ENCODE peak calls at places on chromosomes 4 and X, in ten cellular contexts. H is heart left ventricle, E is transverse colon, C is HCT116, A is suprapubic skin, Z is body of pancreas, W is tibial nerve, Y is stomach, U is endothelial cell of umbilical vein, J is ovary. I is an unnamed sample.

GRCh38 chr4:101019313-101019712 is 328.0 kb downstream of the PPP3CA start:
- DNase-seq in H (no peak), E (no peak), C (no peak), A (no peak), Z (no peak), W (no peak), Y (no peak), U (no peak), J (no peak), I (no peak)

GRCh38 chr4:11543710-11544109 is 115.0 kb upstream of the HS3ST1 start:
- DNase-seq in H (no peak), E (no peak), C (peak), A (no peak), Z (no peak), W (no peak), Y (no peak), U (peak), J (no peak), I (no peak)

GRCh38 chrX:110402091-110402854 is 43.6 kb downstream of the RTL9 start:
- DNase-seq in H (no peak), E (no peak), C (no peak), A (peak), Z (no peak), W (no peak), Y (no peak), U (no peak), J (no peak), I (peak)

GRCh38 chr4:8353912-8354453 is 84.4 kb downstream of the HTRA3 start:
- DNase-seq in H (no peak), E (peak), C (no peak), A (no peak), Z (no peak), W (no peak), Y (no peak), U (no peak), J (no peak), I (no peak)

GRCh38 chr4:153326513-153326912 is 18.0 kb upstream of the MND1 start:
- DNase-seq in H (no peak), E (peak), C (peak), A (no peak), Z (no peak), W (no peak), Y (peak), U (peak), J (no peak), I (no peak)

GRCh38 chrX:68462653-68463052 is 29.4 kb upstream of the OPHN1 start:
- DNase-seq in H (no peak), E (no peak), C (peak), A (no peak), Z (peak), W (no peak), Y (no peak), U (peak), J (no peak), I (no peak)

GRCh38 chrX:68697036-68697435 is 49.6 kb downstream of the STARD8 start:
- DNase-seq in H (no peak), E (no peak), C (no peak), A (no peak), Z (no peak), W (no peak), Y (no peak), U (peak), J (no peak), I (no peak)

GRCh38 chrX:38375888-38376287 is 23.5 kb downstream of the OTC start:
- DNase-seq in H (no peak), E (no peak), C (peak), A (no peak), Z (no peak), W (no peak), Y (no peak), U (peak), J (no peak), I (no peak)

GRCh38 chrX:149010899-149011224 is 494.2 kb downstream of the IDS start:
- DNase-seq in H (no peak), E (no peak), C (no peak), A (no peak), Z (no peak), W (no peak), Y (no peak), U (no peak), J (no peak), I (no peak)

GRCh38 chrX:149860445-149860844 is 20.5 kb upstream of the MAGEA8 start:
- DNase-seq in H (no peak), E (no peak), C (no peak), A (no peak), Z (no peak), W (no peak), Y (no peak), U (no peak), J (no peak), I (no peak)

GRCh38 chr4:179195887-179196286 is 1753.7 kb upstream of the AGA start:
- DNase-seq in H (no peak), E (no peak), C (no peak), A (no peak), Z (no peak), W (no peak), Y (no peak), U (no peak), J (no peak), I (no peak)

GRCh38 chr4:140238353-140239041 is 84.5 kb upstream of the MAML3 start:
- DNase-seq in H (peak), E (peak), C (no peak), A (peak), Z (peak), W (peak), Y (peak), U (peak), J (peak), I (peak)

GRCh38 chr4:140296335-140296753 is 77.1 kb upstream of the SCOC start:
- DNase-seq in H (peak), E (peak), C (peak), A (peak), Z (peak), W (peak), Y (peak), U (peak), J (peak), I (peak)

GRCh38 chr4:92304073-92304472 is 307 bp downstream of the GRID2 start:
- DNase-seq in H (no peak), E (no peak), C (no peak), A (no peak), Z (no peak), W (no peak), Y (no peak), U (no peak), J (no peak), I (no peak)

GRCh38 chrX:146863566-146863965 is 49.0 kb upstream of the CXorf51A start:
- DNase-seq in H (no peak), E (no peak), C (no peak), A (no peak), Z (no peak), W (no peak), Y (no peak), U (no peak), J (no peak), I (no peak)

GRCh38 chr4:54099287-54099958 is 540 bp upstream of the GSX2 start:
- DNase-seq in H (no peak), E (no peak), C (no peak), A (no peak), Z (no peak), W (no peak), Y (no peak), U (no peak), J (no peak), I (no peak)

GRCh38 chr4:163603246-163603645 is 108.8 kb downstream of the TMA16 start:
- DNase-seq in H (no peak), E (no peak), C (no peak), A (no peak), Z (no peak), W (no peak), Y (no peak), U (no peak), J (no peak), I (no peak)

GRCh38 chr4:60724623-60725022 is 475.5 kb upstream of the ADGRL3 start:
- DNase-seq in H (peak), E (no peak), C (no peak), A (no peak), Z (no peak), W (no peak), Y (no peak), U (no peak), J (no peak), I (no peak)

GRCh38 chrX:148024425-148025148 is 43.5 kb downstream of the FMR1NB start:
- DNase-seq in H (no peak), E (no peak), C (no peak), A (no peak), Z (no peak), W (no peak), Y (no peak), U (no peak), J (no peak), I (no peak)

GRCh38 chr4:165203541-165204461 is 3.6 kb upstream of the KLHL2 start:
- DNase-seq in H (no peak), E (no peak), C (no peak), A (no peak), Z (no peak), W (no peak), Y (no peak), U (no peak), J (no peak), I (no peak)

GRCh38 chr4:168710353-168710946 is 213.6 kb downstream of the PALLD start:
- DNase-seq in H (no peak), E (peak), C (peak), A (no peak), Z (peak), W (no peak), Y (peak), U (peak), J (peak), I (peak)

GRCh38 chrX:136725446-136726104 is 55.2 kb downstream of the ARHGEF6 start:
- DNase-seq in H (no peak), E (no peak), C (no peak), A (no peak), Z (no peak), W (no peak), Y (no peak), U (peak), J (no peak), I (peak)

GRCh38 chr4:16284050-16284449 is 57.8 kb upstream of the TAPT1 start:
- DNase-seq in H (no peak), E (no peak), C (no peak), A (no peak), Z (no peak), W (no peak), Y (no peak), U (no peak), J (no peak), I (no peak)

GRCh38 chr4:145099653-145100052 is 1.5 kb downstream of the ABCE1 start:
- DNase-seq in H (no peak), E (no peak), C (no peak), A (no peak), Z (no peak), W (no peak), Y (no peak), U (peak), J (no peak), I (no peak)

GRCh38 chr4:26753642-26754041 is 107.0 kb upstream of the STIM2 start:
- DNase-seq in H (peak), E (no peak), C (no peak), A (no peak), Z (no peak), W (no peak), Y (no peak), U (no peak), J (no peak), I (peak)

GRCh38 chr4:57110635-57111546 is 706 bp upstream of the IGFBP7 start:
- DNase-seq in H (peak), E (peak), C (no peak), A (no peak), Z (peak), W (peak), Y (peak), U (peak), J (peak), I (no peak)

GRCh38 chr4:168183717-168184571 is 91.6 kb downstream of the ANXA10 start:
- DNase-seq in H (no peak), E (no peak), C (peak), A (no peak), Z (no peak), W (no peak), Y (no peak), U (peak), J (no peak), I (no peak)

GRCh38 chr4:60944070-60944469 is 256.1 kb upstream of the ADGRL3 start:
- DNase-seq in H (no peak), E (no peak), C (no peak), A (no peak), Z (no peak), W (no peak), Y (no peak), U (no peak), J (no peak), I (no peak)

GRCh38 chr4:185592845-185593488 is 57.7 kb upstream of the PDLIM3 start:
- DNase-seq in H (no peak), E (no peak), C (no peak), A (no peak), Z (no peak), W (no peak), Y (no peak), U (no peak), J (no peak), I (no peak)

GRCh38 chr4:84366932-84367331 is 132.2 kb downstream of the NKX6-1 start:
- DNase-seq in H (no peak), E (no peak), C (no peak), A (no peak), Z (no peak), W (no peak), Y (no peak), U (no peak), J (no peak), I (no peak)

GRCh38 chrX:116317409-116317808 is 119.0 kb upstream of the SLC6A14 start:
- DNase-seq in H (peak), E (no peak), C (no peak), A (no peak), Z (peak), W (no peak), Y (peak), U (no peak), J (no peak), I (no peak)

GRCh38 chrX:24332868-24333267 is 19.0 kb upstream of the SUPT20HL2 start:
- DNase-seq in H (no peak), E (no peak), C (no peak), A (no peak), Z (no peak), W (no peak), Y (no peak), U (no peak), J (no peak), I (no peak)

GRCh38 chr4:163846008-163846407 is 351.5 kb downstream of the TMA16 start:
- DNase-seq in H (no peak), E (no peak), C (no peak), A (no peak), Z (no peak), W (no peak), Y (no peak), U (no peak), J (no peak), I (no peak)

GRCh38 chr4:47271296-47271695 is 192.2 kb downstream of the COMMD8 start:
- DNase-seq in H (no peak), E (no peak), C (no peak), A (no peak), Z (no peak), W (no peak), Y (no peak), U (no peak), J (no peak), I (no peak)

GRCh38 chrX:418927-419729 is 32.4 kb upstream of the PPP2R3B start:
- DNase-seq in H (no peak), E (no peak), C (no peak), A (no peak), Z (no peak), W (no peak), Y (no peak), U (no peak), J (no peak), I (no peak)

GRCh38 chr4:30801876-30802275 is 81.7 kb downstream of the PCDH7 start:
- DNase-seq in H (no peak), E (no peak), C (no peak), A (no peak), Z (no peak), W (no peak), Y (no peak), U (no peak), J (no peak), I (no peak)

GRCh38 chr4:69713593-69713992 is 46.8 kb downstream of the SULT1B1 start:
- DNase-seq in H (no peak), E (no peak), C (no peak), A (no peak), Z (peak), W (peak), Y (no peak), U (no peak), J (no peak), I (no peak)

GRCh38 chr4:25061602-25062001 is 30.9 kb upstream of the LGI2 start:
- DNase-seq in H (no peak), E (no peak), C (no peak), A (no peak), Z (no peak), W (no peak), Y (no peak), U (no peak), J (no peak), I (no peak)

GRCh38 chr4:2714918-2715317 is 41.2 kb downstream of the TNIP2 start:
- DNase-seq in H (no peak), E (no peak), C (no peak), A (peak), Z (no peak), W (no peak), Y (no peak), U (no peak), J (no peak), I (no peak)
- H3K27ac ChIP-seq in H (peak), E (no peak), C (no peak), A (no peak), Z (peak), W (no peak), Y (peak), U (peak), J (no peak), I (peak)

GRCh38 chrX:112233164-112233563 is 150.6 kb upstream of the TRPC5 start:
- DNase-seq in H (no peak), E (no peak), C (no peak), A (no peak), Z (no peak), W (no peak), Y (no peak), U (no peak), J (no peak), I (no peak)
- TF ChIP-seq POLR2A in H (no peak), E (no peak), C (no peak), A (no peak), Z (no peak), W (no peak), Y (no peak), U (no peak), J (no peak), I (no peak)

GRCh38 chrX:16143968-16144367 is 20.6 kb downstream of the GRPR start:
- DNase-seq in H (no peak), E (no peak), C (no peak), A (no peak), Z (no peak), W (no peak), Y (no peak), U (no peak), J (no peak), I (no peak)

GRCh38 chrX:16140448-16140847 is 17.1 kb downstream of the GRPR start:
- DNase-seq in H (no peak), E (no peak), C (no peak), A (no peak), Z (no peak), W (no peak), Y (no peak), U (no peak), J (no peak), I (no peak)

GRCh38 chrX:16137416-16138107 is 14.2 kb downstream of the GRPR start:
- DNase-seq in H (no peak), E (no peak), C (no peak), A (no peak), Z (no peak), W (no peak), Y (no peak), U (no peak), J (no peak), I (no peak)

GRCh38 chrX:16138108-16138427 is 14.7 kb downstream of the GRPR start:
- DNase-seq in H (no peak), E (no peak), C (peak), A (no peak), Z (peak), W (no peak), Y (no peak), U (peak), J (no peak), I (no peak)

DNA sequence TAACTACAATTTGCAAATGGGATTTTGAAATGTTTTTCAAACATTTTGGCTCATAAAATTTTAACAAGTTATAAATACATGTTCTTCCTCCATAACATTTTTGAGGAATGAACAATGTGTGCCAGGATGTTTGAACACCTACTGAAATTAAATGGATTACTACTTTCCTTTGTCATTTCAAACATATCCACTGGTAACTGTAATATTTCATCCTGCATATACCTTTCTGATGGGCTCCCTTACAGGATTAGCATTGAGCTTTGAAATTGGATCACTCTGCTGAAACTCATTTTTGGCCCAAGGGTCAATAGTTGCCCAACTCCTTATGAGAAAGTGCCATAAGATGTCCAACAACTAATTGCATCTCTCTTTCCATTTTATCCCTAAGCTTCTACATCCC is 17.6 kb downstream of the GRPR start:
- DNase-seq in H (no peak), E (no peak), C (no peak), A (no peak), Z (no peak), W (no peak), Y (no peak), U (no peak), J (no peak), I (no peak)
- H3K27ac ChIP-seq in H (no peak), E (no peak), C (no peak), A (no peak), Z (no peak), W (no peak), Y (no peak), U (no peak), J (no peak), I (no peak)

GRCh38 chr4:3257691-3258482 is 8.9 kb downstream of the MSANTD1 start:
- DNase-seq in H (peak), E (peak), C (no peak), A (no peak), Z (no peak), W (peak), Y (peak), U (no peak), J (no peak), I (no peak)
- TF ChIP-seq POLR2A in H (no peak), E (no peak), C (no peak), A (no peak), Z (no peak), W (no peak), Y (no peak), U (no peak), J (no peak), I (no peak)

GRCh38 chr4:88814043-88814617 is 116.5 kb upstream of the NAP1L5 start:
- DNase-seq in H (no peak), E (no peak), C (no peak), A (no peak), Z (peak), W (no peak), Y (peak), U (no peak), J (no peak), I (no peak)
- H3K27ac ChIP-seq in H (no peak), E (no peak), C (no peak), A (no peak), Z (peak), W (no peak), Y (no peak), U (no peak), J (no peak), I (peak)

GRCh38 chrX:120468071-120468470 is 1.0 kb downstream of the LAMP2 start:
- DNase-seq in H (no peak), E (no peak), C (no peak), A (no peak), Z (no peak), W (no peak), Y (no peak), U (no peak), J (no peak), I (no peak)

GRCh38 chrX:120468479-120468824 is 644 bp downstream of the LAMP2 start:
- DNase-seq in H (no peak), E (no peak), C (no peak), A (no peak), Z (no peak), W (no peak), Y (no peak), U (peak), J (no peak), I (no peak)

GRCh38 chrX:120464409-120464808 is 4.7 kb downstream of the LAMP2 start:
- DNase-seq in H (no peak), E (no peak), C (no peak), A (no peak), Z (no peak), W (no peak), Y (no peak), U (no peak), J (no peak), I (no peak)

GRCh38 chrX:120474085-120474484 is 5.0 kb upstream of the LAMP2 start:
- DNase-seq in H (no peak), E (no peak), C (no peak), A (no peak), Z (no peak), W (no peak), Y (no peak), U (no peak), J (no peak), I (no peak)

GRCh38 chrX:120468825-120469525 is at the start of gene LAMP2:
- DNase-seq in H (peak), E (peak), C (peak), A (peak), Z (peak), W (peak), Y (peak), U (peak), J (peak), I (peak)
- TF ChIP-seq POLR2A in H (peak), E (peak), C (peak), A (peak), Z (peak), W (peak), Y (no peak), U (peak), J (peak), I (peak)